ENCODE peak calls at places on chromosomes 4 and X, in six cellular contexts. L is pancreas, Q is H9, K is fibroblast of lung, I is lung, P is heart right ventricle. C is an unnamed sample.
A peak's percentile ranks its signal among the peaks of the same experiment; 100 is the strongest.

GRCh38 chr4:39319678-39320077 is 46.5 kb downstream of the RFC1 start:
- DNase-seq in I (no peak), K (peak; percentile 97), Q (no peak), P (no peak), L (no peak), C (no peak)

GRCh38 chr4:25258980-25259578 is 25.2 kb downstream of the PI4K2B start:
- DNase-seq in Q (no peak), P (no peak), I (no peak), L (no peak), K (peak; percentile 57), C (no peak)

GRCh38 chr4:137124278-137124932 is 407.9 kb downstream of the PCDH18 start:
- DNase-seq in P (peak; percentile 5), K (peak; percentile 55), I (no peak), Q (no peak), L (no peak), C (no peak)

GRCh38 chr4:130110760-130111159 is 1014.8 kb downstream of the C4orf33 start:
- DNase-seq in I (no peak), L (no peak), Q (no peak), P (no peak), K (no peak), C (no peak)

GRCh38 chrX:8084023-8084422 is 87.0 kb downstream of the VCX2 start:
- DNase-seq in K (peak; percentile 93), L (no peak), I (no peak), Q (no peak), P (no peak), C (no peak)

GRCh38 chr4:2402941-2403340 is 15.5 kb downstream of the ZFYVE28 start:
- DNase-seq in P (no peak), I (no peak), Q (no peak), K (no peak), L (no peak), C (no peak)

GRCh38 chr4:87745058-87745842 is 54.1 kb upstream of the IBSP start:
- DNase-seq in I (no peak), K (no peak), L (no peak), Q (peak; percentile 31), P (no peak), C (no peak)

GRCh38 chr4:95764961-95765360 is 74.9 kb upstream of the PDHA2 start:
- DNase-seq in P (no peak), K (no peak), Q (no peak), L (no peak), I (no peak), C (no peak)

GRCh38 chrX:68823413-68824151 is 5.2 kb upstream of the EFNB1 start:
- DNase-seq in Q (no peak), K (no peak), I (peak; percentile 19), L (no peak), P (no peak), C (no peak)

GRCh38 chr4:108762559-108763225 is at the start of gene ETNPPL:
- DNase-seq in Q (peak; percentile 86), I (no peak), L (peak; percentile 5), P (peak; percentile 7), K (peak; percentile 21), C (peak; percentile 37)

GRCh38 chr4:105061720-105062119 is 85.0 kb upstream of the TET2 start:
- DNase-seq in K (no peak), P (no peak), L (no peak), Q (no peak), I (no peak), C (no peak)

GRCh38 chr4:165472943-165473676 is 94.3 kb downstream of the CPE start:
- DNase-seq in I (no peak), L (no peak), P (no peak), Q (no peak), K (no peak), C (no peak)

GRCh38 chr4:13980317-13980716 is 352.8 kb upstream of the BOD1L1 start:
- DNase-seq in P (no peak), I (no peak), K (peak; percentile 98), Q (no peak), L (no peak), C (no peak)

GRCh38 chrX:67612231-67612630 is 68.4 kb downstream of the AR start:
- DNase-seq in Q (no peak), P (no peak), L (no peak), I (no peak), K (peak; percentile 69), C (no peak)

GRCh38 chr4:185585211-185585610 is 49.9 kb upstream of the PDLIM3 start:
- DNase-seq in P (no peak), L (no peak), Q (no peak), I (no peak), K (no peak), C (no peak)

GRCh38 chrX:20347486-20347885 is 80.8 kb upstream of the RPS6KA3 start:
- DNase-seq in P (no peak), L (no peak), K (peak; percentile 53), Q (no peak), I (no peak), C (no peak)

GRCh38 chr4:1635452-1635851 is 48.7 kb downstream of the FAM53A start:
- DNase-seq in K (peak; percentile 30), L (no peak), Q (no peak), I (peak; percentile 37), P (no peak), C (no peak)

GRCh38 chr4:124183231-124183630 is 529.3 kb downstream of the ANKRD50 start:
- DNase-seq in K (no peak), P (no peak), I (no peak), Q (no peak), L (no peak), C (no peak)

GRCh38 chr4:56086073-56086521 is 137.4 kb downstream of the CEP135 start:
- DNase-seq in K (no peak), I (no peak), Q (peak; percentile 42), P (no peak), L (no peak), C (no peak)

GRCh38 chrX:19698125-19698524 is 182.8 kb upstream of the MAP3K15 start:
- DNase-seq in K (peak; percentile 69), I (peak; percentile 36), P (peak; percentile 9), Q (no peak), L (no peak), C (peak; percentile 63)

GRCh38 chr4:24472514-24473308 is 111.6 kb downstream of the DHX15 start:
- DNase-seq in Q (peak; percentile 88), L (peak; percentile 65), P (peak; percentile 80), I (peak; percentile 74), K (peak; percentile 86), C (peak; percentile 91)

GRCh38 chr4:13329963-13330362 is 154.2 kb downstream of the RAB28 start:
- DNase-seq in I (no peak), L (no peak), Q (no peak), K (peak; percentile 76), P (no peak), C (no peak)

GRCh38 chrX:11097920-11098319 is 13.2 kb upstream of the HCCS start:
- DNase-seq in I (no peak), Q (no peak), K (no peak), L (no peak), P (no peak), C (no peak)

GRCh38 chrX:11103006-11103405 is 8.1 kb upstream of the HCCS start:
- DNase-seq in I (no peak), Q (no peak), P (no peak), L (no peak), K (no peak), C (no peak)

GRCh38 chrX:11103751-11104150 is 7.4 kb upstream of the HCCS start:
- DNase-seq in L (no peak), I (no peak), P (no peak), K (no peak), Q (no peak), C (no peak)

GRCh38 chrX:11099465-11099864 is 11.7 kb upstream of the HCCS start:
- DNase-seq in I (no peak), K (no peak), P (no peak), Q (no peak), L (no peak), C (no peak)

GRCh38 chrX:11100281-11101035 is 10.7 kb upstream of the HCCS start:
- DNase-seq in P (peak; percentile 15), L (no peak), I (no peak), K (peak; percentile 78), Q (peak; percentile 30), C (peak; percentile 48)
- TF ChIP-seq CTCF in P (no peak), L (no peak), I (no peak), K (peak; percentile 47), Q (peak; percentile 65), C (no peak)

GRCh38 chr4:70754470-70754869 is 32.7 kb downstream of the RUFY3 start:
- DNase-seq in L (no peak), Q (no peak), I (no peak), P (no peak), K (no peak), C (no peak)

GRCh38 chr4:70749313-70749712 is 27.5 kb downstream of the RUFY3 start:
- DNase-seq in Q (no peak), I (no peak), K (no peak), L (no peak), P (no peak), C (no peak)

GRCh38 chr4:70754990-70755688 is 33.4 kb downstream of the RUFY3 start:
- DNase-seq in L (no peak), I (no peak), P (no peak), K (no peak), Q (no peak), C (no peak)

GRCh38 chr4:70759126-70759525 is 37.4 kb downstream of the RUFY3 start:
- DNase-seq in I (no peak), Q (no peak), L (no peak), K (no peak), P (no peak), C (no peak)

GRCh38 chr4:70753630-70754029 is 31.9 kb downstream of the RUFY3 start:
- DNase-seq in L (no peak), K (no peak), I (no peak), Q (no peak), P (no peak), C (no peak)
- H3K27ac ChIP-seq in L (no peak overlapping the region), K (no peak overlapping the region), I (no peak overlapping the region), Q (no peak overlapping the region), P (no peak overlapping the region), C (no peak overlapping the region)

DNA sequence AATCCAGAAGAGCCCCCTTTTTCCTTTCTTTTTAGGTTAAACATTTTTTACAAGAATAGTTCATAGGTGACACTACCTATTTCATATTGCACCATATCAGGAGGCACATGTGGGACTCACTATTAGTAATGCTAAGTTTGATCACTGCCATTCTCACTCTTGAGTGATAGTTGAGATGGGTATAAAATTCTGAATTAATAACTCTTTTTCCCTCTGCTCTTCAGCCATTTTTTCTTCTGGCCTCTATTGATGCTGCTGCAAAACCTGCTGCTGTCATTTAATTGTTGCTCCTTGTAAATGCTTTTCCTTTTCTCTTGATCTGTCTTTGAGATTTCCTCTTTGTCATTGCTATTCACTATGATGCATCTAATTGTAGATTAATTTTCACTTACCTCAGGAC is 482.0 kb downstream of the MID1IP1 start:
- DNase-seq in Q (no peak), L (no peak), P (no peak), I (no peak), K (no peak), C (no peak)
- H3K9me3 ChIP-seq in Q (no peaks in the 10 kb centered on the region), L (no peaks in the 10 kb centered on the region), P (peaks cover 23% of the 10 kb centered on the region), I (no peaks in the 10 kb centered on the region), K (no peaks in the 10 kb centered on the region), C (no peaks in the 10 kb centered on the region)

DNA sequence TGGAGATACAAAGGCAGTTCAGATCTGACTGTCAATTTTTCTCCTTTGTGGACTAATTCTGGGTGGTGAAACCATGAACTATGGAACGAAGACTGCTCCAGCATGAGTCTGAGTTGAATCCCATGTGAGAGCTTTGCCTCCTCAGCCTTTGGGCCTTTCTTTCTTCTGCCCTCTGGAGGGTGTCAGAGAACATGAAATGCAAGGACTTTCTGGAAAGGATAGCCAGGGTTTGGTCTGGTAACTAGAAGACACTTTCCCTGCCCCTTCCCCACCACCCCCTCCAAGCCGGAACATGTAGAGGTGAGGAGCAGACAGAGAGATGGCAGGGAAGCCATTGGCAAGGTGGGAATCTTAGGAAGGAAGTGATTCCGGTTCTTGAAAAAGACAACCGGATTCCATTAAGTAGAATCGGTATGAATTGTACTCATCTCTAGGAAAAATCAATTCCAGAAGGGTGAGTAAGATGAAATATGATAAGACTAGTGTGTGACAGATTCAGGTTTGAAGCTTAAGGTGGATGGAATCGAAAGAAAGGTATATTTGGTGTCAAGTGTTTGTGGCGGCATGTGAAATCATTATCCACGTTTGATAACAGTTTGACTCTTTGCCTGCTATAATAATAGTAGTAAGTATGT is 19.0 kb downstream of the FHL1 start:
- DNase-seq in P (peak; percentile 23), L (no peak), K (peak; percentile 40), Q (no peak), I (no peak), C (no peak)
- TF ChIP-seq CTCF in P (peak; percentile 46), L (no peak), K (peak; percentile 41), Q (peak; percentile 33), I (no peak), C (no peak)

C was measured in thyroid gland.